ENCODE peak calls at places on chromosomes 16 and 17, in ten cellular contexts. One of them, this sample, is unnamed.
A peak's percentile ranks its signal among the peaks of the same experiment; 100 is the strongest.

GRCh38 chr16:14489460-14489859 is 140.6 kb downstream of the PARN start:
- DNase-seq in PC-9: no peak
- DNase-seq in HepG2: peak; percentile 57
- DNase-seq in neural progenitor cell: peak; percentile 58
- DNase-seq in adrenal gland: peak; percentile 70
- DNase-seq in right atrium auricular region: no peak
- DNase-seq in iPS DF 6.9: no peak
- DNase-seq in right lobe of liver: no peak
- DNase-seq in breast epithelium: no peak
- DNase-seq in IMR-90: peak; percentile 15
- DNase-seq in this sample: no peak

GRCh38 chr16:9827062-9827752 is 355.0 kb downstream of the GRIN2A start:
- DNase-seq in right atrium auricular region: no peak
- DNase-seq in neural progenitor cell: peak; percentile 43
- DNase-seq in PC-9: no peak
- DNase-seq in iPS DF 6.9: no peak
- DNase-seq in right lobe of liver: no peak
- DNase-seq in breast epithelium: no peak
- DNase-seq in HepG2: no peak
- DNase-seq in IMR-90: no peak
- DNase-seq in adrenal gland: no peak
- DNase-seq in this sample: no peak

GRCh38 chr17:8210761-8211458 is 535 bp upstream of the AURKB start:
- DNase-seq in right lobe of liver: no peak
- DNase-seq in iPS DF 6.9: no peak
- DNase-seq in HepG2: peak; percentile 91
- DNase-seq in breast epithelium: no peak
- DNase-seq in neural progenitor cell: no peak
- DNase-seq in IMR-90: no peak
- DNase-seq in right atrium auricular region: no peak
- DNase-seq in adrenal gland: no peak
- DNase-seq in PC-9: no peak
- DNase-seq in this sample: peak; percentile 53

GRCh38 chr17:56600246-56600645 is 6.7 kb downstream of the NOG start:
- DNase-seq in iPS DF 6.9: no peak
- DNase-seq in breast epithelium: no peak
- DNase-seq in HepG2: no peak
- DNase-seq in PC-9: no peak
- DNase-seq in right atrium auricular region: no peak
- DNase-seq in neural progenitor cell: no peak
- DNase-seq in right lobe of liver: no peak
- DNase-seq in adrenal gland: no peak
- DNase-seq in IMR-90: no peak
- DNase-seq in this sample: no peak

GRCh38 chr16:30548392-30549255 is 9.6 kb downstream of the ZNF764 start:
- DNase-seq in adrenal gland: no peak
- DNase-seq in HepG2: no peak
- DNase-seq in iPS DF 6.9: no peak
- DNase-seq in breast epithelium: no peak
- DNase-seq in neural progenitor cell: no peak
- DNase-seq in right lobe of liver: no peak
- DNase-seq in IMR-90: no peak
- DNase-seq in right atrium auricular region: no peak
- DNase-seq in PC-9: no peak
- DNase-seq in this sample: no peak

GRCh38 chr16:89582614-89583196 is 7.1 kb downstream of the CPNE7 start:
- DNase-seq in iPS DF 6.9: no peak
- DNase-seq in right lobe of liver: no peak
- DNase-seq in right atrium auricular region: no peak
- DNase-seq in adrenal gland: no peak
- DNase-seq in breast epithelium: no peak
- DNase-seq in PC-9: no peak
- DNase-seq in neural progenitor cell: no peak
- DNase-seq in IMR-90: no peak
- DNase-seq in HepG2: no peak
- DNase-seq in this sample: no peak

GRCh38 chr16:83965444-83966152 is 2.4 kb upstream of the NECAB2 start:
- DNase-seq in breast epithelium: no peak
- DNase-seq in right atrium auricular region: no peak
- DNase-seq in right lobe of liver: peak; percentile 51
- DNase-seq in neural progenitor cell: no peak
- DNase-seq in PC-9: no peak
- DNase-seq in HepG2: no peak
- DNase-seq in iPS DF 6.9: no peak
- DNase-seq in adrenal gland: no peak
- DNase-seq in IMR-90: no peak
- DNase-seq in this sample: no peak

GRCh38 chr17:6021627-6022026 is 48.6 kb upstream of the WSCD1 start:
- DNase-seq in breast epithelium: no peak
- DNase-seq in right lobe of liver: no peak
- DNase-seq in IMR-90: no peak
- DNase-seq in right atrium auricular region: no peak
- DNase-seq in HepG2: no peak
- DNase-seq in adrenal gland: no peak
- DNase-seq in iPS DF 6.9: no peak
- DNase-seq in PC-9: no peak
- DNase-seq in neural progenitor cell: no peak
- DNase-seq in this sample: no peak

GRCh38 chr16:31071861-31072260 is 2.2 kb downstream of the ZNF668 start:
- DNase-seq in iPS DF 6.9: no peak
- DNase-seq in IMR-90: peak; percentile 94
- DNase-seq in breast epithelium: no peak
- DNase-seq in right lobe of liver: no peak
- DNase-seq in neural progenitor cell: peak; percentile 28
- DNase-seq in adrenal gland: no peak
- DNase-seq in HepG2: no peak
- DNase-seq in PC-9: no peak
- DNase-seq in right atrium auricular region: no peak
- DNase-seq in this sample: peak; percentile 63

GRCh38 chr17:2174048-2174447 is 119.1 kb downstream of the HIC1 start:
- DNase-seq in right atrium auricular region: no peak
- DNase-seq in adrenal gland: no peak
- DNase-seq in IMR-90: peak; percentile 83
- DNase-seq in right lobe of liver: no peak
- DNase-seq in breast epithelium: no peak
- DNase-seq in neural progenitor cell: no peak
- DNase-seq in HepG2: no peak
- DNase-seq in iPS DF 6.9: no peak
- DNase-seq in PC-9: no peak
- DNase-seq in this sample: no peak

GRCh38 chr17:2176484-2177175 is 121.7 kb downstream of the HIC1 start:
- DNase-seq in HepG2: no peak
- DNase-seq in iPS DF 6.9: no peak
- DNase-seq in neural progenitor cell: no peak
- DNase-seq in IMR-90: no peak
- DNase-seq in breast epithelium: no peak
- DNase-seq in right atrium auricular region: no peak
- DNase-seq in right lobe of liver: no peak
- DNase-seq in PC-9: no peak
- DNase-seq in adrenal gland: no peak
- DNase-seq in this sample: no peak

GRCh38 chr17:2175294-2175628 is 120.4 kb downstream of the HIC1 start:
- DNase-seq in right atrium auricular region: no peak
- DNase-seq in IMR-90: no peak
- DNase-seq in right lobe of liver: no peak
- DNase-seq in adrenal gland: no peak
- DNase-seq in neural progenitor cell: no peak
- DNase-seq in PC-9: no peak
- DNase-seq in breast epithelium: no peak
- DNase-seq in HepG2: no peak
- DNase-seq in iPS DF 6.9: no peak
- DNase-seq in this sample: no peak

GRCh38 chr17:2173005-2173404 is 118.1 kb downstream of the HIC1 start:
- DNase-seq in iPS DF 6.9: no peak
- DNase-seq in adrenal gland: peak; percentile 37
- DNase-seq in PC-9: no peak
- DNase-seq in breast epithelium: no peak
- DNase-seq in IMR-90: peak; percentile 61
- DNase-seq in right atrium auricular region: no peak
- DNase-seq in right lobe of liver: no peak
- DNase-seq in HepG2: no peak
- DNase-seq in neural progenitor cell: no peak
- DNase-seq in this sample: no peak

GRCh38 chr17:2174471-2175293 is 119.8 kb downstream of the HIC1 start:
- DNase-seq in right lobe of liver: peak; percentile 82
- DNase-seq in adrenal gland: peak; percentile 88
- DNase-seq in iPS DF 6.9: no peak
- DNase-seq in IMR-90: peak; percentile 99
- DNase-seq in PC-9: no peak
- DNase-seq in HepG2: peak; percentile 94
- DNase-seq in breast epithelium: no peak
- DNase-seq in neural progenitor cell: no peak
- DNase-seq in right atrium auricular region: peak; percentile 83
- DNase-seq in this sample: no peak
- H3K4me3 ChIP-seq in right lobe of liver: no peak overlapping the region
- H3K4me3 ChIP-seq in adrenal gland: no peak overlapping the region
- H3K4me3 ChIP-seq in iPS DF 6.9: no peak overlapping the region
- H3K4me3 ChIP-seq in IMR-90: peak overlapping the region; percentile 9
- H3K4me3 ChIP-seq in PC-9: no peak overlapping the region
- H3K4me3 ChIP-seq in HepG2: peak overlapping the region; percentile 38
- H3K4me3 ChIP-seq in breast epithelium: peak overlapping the region; percentile 13
- H3K4me3 ChIP-seq in neural progenitor cell: no peak overlapping the region
- H3K4me3 ChIP-seq in right atrium auricular region: no peak overlapping the region
- H3K4me3 ChIP-seq in this sample: no peak overlapping the region

GRCh38 chr17:4066210-4066609 is 76.6 kb downstream of the ZZEF1 start:
- DNase-seq in breast epithelium: no peak
- DNase-seq in HepG2: no peak
- DNase-seq in right lobe of liver: no peak
- DNase-seq in right atrium auricular region: no peak
- DNase-seq in PC-9: no peak
- DNase-seq in neural progenitor cell: no peak
- DNase-seq in adrenal gland: no peak
- DNase-seq in iPS DF 6.9: no peak
- DNase-seq in IMR-90: no peak
- DNase-seq in this sample: no peak
- H3K36me3 ChIP-seq in breast epithelium: no peaks in the 10 kb centered on the region
- H3K36me3 ChIP-seq in HepG2: peaks cover 50% of the 10 kb centered on the region
- H3K36me3 ChIP-seq in right lobe of liver: peaks cover 44% of the 10 kb centered on the region
- H3K36me3 ChIP-seq in right atrium auricular region: peaks cover 82% of the 10 kb centered on the region
- H3K36me3 ChIP-seq in PC-9: peaks cover 29% of the 10 kb centered on the region
- H3K36me3 ChIP-seq in neural progenitor cell: peaks cover 8% of the 10 kb centered on the region
- H3K36me3 ChIP-seq in adrenal gland: peaks cover 69% of the 10 kb centered on the region
- H3K36me3 ChIP-seq in iPS DF 6.9: peaks cover 7% of the 10 kb centered on the region
- H3K36me3 ChIP-seq in IMR-90: peaks cover 42% of the 10 kb centered on the region
- H3K36me3 ChIP-seq in this sample: peaks cover 35% of the 10 kb centered on the region

GRCh38 chr16:75169899-75170405 is 21.6 kb downstream of the ZFP1 start:
- DNase-seq in right lobe of liver: no peak
- DNase-seq in IMR-90: no peak
- DNase-seq in neural progenitor cell: no peak
- DNase-seq in PC-9: no peak
- DNase-seq in HepG2: no peak
- DNase-seq in iPS DF 6.9: no peak
- DNase-seq in right atrium auricular region: no peak
- DNase-seq in breast epithelium: no peak
- DNase-seq in adrenal gland: no peak
- DNase-seq in this sample: no peak
- H3K9me3 ChIP-seq in right lobe of liver: peaks cover 61% of the 10 kb centered on the region
- H3K9me3 ChIP-seq in IMR-90: peaks cover 76% of the 10 kb centered on the region
- H3K9me3 ChIP-seq in neural progenitor cell: peaks cover 33% of the 10 kb centered on the region
- H3K9me3 ChIP-seq in PC-9: peaks cover 82% of the 10 kb centered on the region
- H3K9me3 ChIP-seq in HepG2: peaks cover 74% of the 10 kb centered on the region
- H3K9me3 ChIP-seq in iPS DF 6.9: peaks cover 7% of the 10 kb centered on the region
- H3K9me3 ChIP-seq in right atrium auricular region: peaks cover 55% of the 10 kb centered on the region
- H3K9me3 ChIP-seq in breast epithelium: peaks cover 39% of the 10 kb centered on the region
- H3K9me3 ChIP-seq in adrenal gland: peaks cover 26% of the 10 kb centered on the region
- H3K9me3 ChIP-seq in this sample: peaks cover 8% of the 10 kb centered on the region

GRCh38 chr17:81256616-81257015 is 17.5 kb downstream of the NDUFAF8 start:
- DNase-seq in right lobe of liver: no peak
- DNase-seq in breast epithelium: no peak
- DNase-seq in PC-9: no peak
- DNase-seq in HepG2: no peak
- DNase-seq in adrenal gland: no peak
- DNase-seq in neural progenitor cell: no peak
- DNase-seq in iPS DF 6.9: no peak
- DNase-seq in IMR-90: peak; percentile 79
- DNase-seq in right atrium auricular region: no peak
- DNase-seq in this sample: peak; percentile 71

GRCh38 chr17:81252336-81253329 is 13.5 kb downstream of the NDUFAF8 start:
- DNase-seq in PC-9: no peak
- DNase-seq in right lobe of liver: no peak
- DNase-seq in breast epithelium: no peak
- DNase-seq in IMR-90: no peak
- DNase-seq in neural progenitor cell: no peak
- DNase-seq in adrenal gland: no peak
- DNase-seq in iPS DF 6.9: no peak
- DNase-seq in HepG2: peak; percentile 68
- DNase-seq in right atrium auricular region: no peak
- DNase-seq in this sample: no peak

GRCh38 chr17:81257533-81257932 is 18.4 kb downstream of the NDUFAF8 start:
- DNase-seq in HepG2: no peak
- DNase-seq in right lobe of liver: no peak
- DNase-seq in neural progenitor cell: no peak
- DNase-seq in adrenal gland: no peak
- DNase-seq in breast epithelium: no peak
- DNase-seq in right atrium auricular region: no peak
- DNase-seq in iPS DF 6.9: no peak
- DNase-seq in IMR-90: no peak
- DNase-seq in PC-9: no peak
- DNase-seq in this sample: no peak

GRCh38 chr17:81253358-81254131 is 14.4 kb downstream of the NDUFAF8 start:
- DNase-seq in right atrium auricular region: no peak
- DNase-seq in iPS DF 6.9: no peak
- DNase-seq in HepG2: no peak
- DNase-seq in PC-9: no peak
- DNase-seq in right lobe of liver: no peak
- DNase-seq in neural progenitor cell: peak; percentile 51
- DNase-seq in IMR-90: peak; percentile 31
- DNase-seq in breast epithelium: no peak
- DNase-seq in adrenal gland: no peak
- DNase-seq in this sample: no peak

DNA sequence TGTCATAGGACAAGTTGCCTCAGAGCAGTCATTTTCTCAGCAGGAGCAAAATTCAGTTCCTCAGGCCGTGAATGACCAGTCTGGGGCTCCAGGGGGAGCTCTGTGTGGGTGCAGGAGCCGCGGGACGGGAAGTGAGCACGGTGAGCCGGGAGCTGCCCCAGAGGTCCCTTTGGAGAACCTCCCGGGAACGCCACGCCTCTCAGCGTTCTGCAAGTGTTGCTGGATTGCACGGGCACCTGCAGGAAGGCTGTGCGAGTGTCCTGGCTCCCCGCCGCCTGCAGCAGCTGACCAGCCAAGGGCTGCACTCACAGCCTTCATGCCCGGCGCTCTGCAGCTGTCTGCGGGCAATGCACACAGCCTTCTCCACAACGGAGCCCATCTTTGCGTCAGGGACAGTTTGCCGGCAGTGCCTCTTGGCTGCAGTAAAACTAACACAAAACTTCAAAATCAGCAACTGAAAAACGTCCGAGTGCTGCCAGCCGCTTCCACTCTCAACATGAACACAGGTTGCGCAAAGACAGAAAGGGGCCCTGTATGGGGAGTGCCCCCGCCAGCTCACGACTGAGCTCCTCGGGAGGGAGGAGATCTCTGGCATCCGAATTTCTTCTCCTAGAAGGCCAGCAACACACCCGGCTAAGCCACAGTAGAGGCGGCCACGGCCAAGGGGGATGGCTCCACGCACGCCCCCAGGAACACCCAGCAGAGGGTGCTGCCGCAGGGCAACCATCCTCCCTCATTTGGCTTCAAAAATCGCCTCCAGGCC is 16.0 kb downstream of the NDUFAF8 start:
- DNase-seq in iPS DF 6.9: no peak
- DNase-seq in IMR-90: peak; percentile 82
- DNase-seq in breast epithelium: peak; percentile 81
- DNase-seq in neural progenitor cell: peak; percentile 76
- DNase-seq in HepG2: peak; percentile 45
- DNase-seq in right lobe of liver: peak; percentile 96
- DNase-seq in PC-9: no peak
- DNase-seq in adrenal gland: peak; percentile 61
- DNase-seq in right atrium auricular region: peak; percentile 81
- DNase-seq in this sample: peak; percentile 35
- H3K4me3 ChIP-seq in iPS DF 6.9: no peak overlapping the region
- H3K4me3 ChIP-seq in IMR-90: no peak overlapping the region
- H3K4me3 ChIP-seq in breast epithelium: no peak overlapping the region
- H3K4me3 ChIP-seq in neural progenitor cell: no peak overlapping the region
- H3K4me3 ChIP-seq in HepG2: no peak overlapping the region
- H3K4me3 ChIP-seq in right lobe of liver: no peak overlapping the region
- H3K4me3 ChIP-seq in PC-9: no peak overlapping the region
- H3K4me3 ChIP-seq in adrenal gland: no peak overlapping the region
- H3K4me3 ChIP-seq in right atrium auricular region: no peak overlapping the region
- H3K4me3 ChIP-seq in this sample: no peak overlapping the region

This sample was measured in MG63.